ENCODE peak calls at places on chromosome 22, in eight cellular contexts. I is HCEC 1CT; G is left cardiac atrium; P is K562; L is HTR-8/SVneo; K is stimulated activated CD8-positive, alpha-beta memory T cell treated with anti-CD3 and anti-CD28 coated beads, Interleukin-2, amount 100 ng/mL, for 1 hour; Q is Calu3; D is NCI-H524. J is an unnamed sample.

GRCh38 chr22:43437871-43438475 is 26.2 kb downstream of the MPPED1 start:
- DNase-seq in I (no peak), G (no peak), P (no peak), L (no peak), K (no peak), Q (no peak), D (no peak), J (no peak)

GRCh38 chr22:39593931-39594285 is 23.4 kb downstream of the CACNA1I start:
- DNase-seq in I (no peak), G (no peak), P (no peak), L (no peak), K (no peak), Q (no peak), D (no peak), J (no peak)

GRCh38 chr22:50507421-50507990 is at the start of gene LMF2:
- DNase-seq in I (no peak), G (peak), P (no peak), L (peak), K (peak), Q (peak), D (no peak), J (no peak)

GRCh38 chr22:31474743-31475142 is 14.9 kb downstream of the EIF4ENIF1 start:
- DNase-seq in I (peak), G (no peak), P (no peak), L (no peak), K (no peak), Q (no peak), D (no peak), J (no peak)

GRCh38 chr22:21896951-21897513 is 29.6 kb upstream of the MAPK1 start:
- DNase-seq in I (no peak), G (no peak), P (no peak), L (no peak), K (no peak), Q (no peak), D (no peak), J (no peak)

GRCh38 chr22:30252411-30253204 is 6.0 kb upstream of the LIF start:
- DNase-seq in I (no peak), G (no peak), P (no peak), L (no peak), K (no peak), Q (peak), D (no peak), J (peak)

GRCh38 chr22:39731881-39732555 is 161.5 kb downstream of the CACNA1I start:
- DNase-seq in I (no peak), G (no peak), P (no peak), L (no peak), K (no peak), Q (no peak), D (peak), J (peak)

GRCh38 chr22:27480487-27480886 is 321.1 kb downstream of the MN1 start:
- DNase-seq in I (no peak), G (no peak), P (no peak), L (no peak), K (no peak), Q (peak), D (no peak), J (peak)

GRCh38 chr22:19734163-19734562 is 10.8 kb downstream of the GP1BB start:
- DNase-seq in I (no peak), G (no peak), P (no peak), L (no peak), K (no peak), Q (no peak), D (no peak), J (no peak)

GRCh38 chr22:20904008-20904979 is 12.9 kb upstream of the CRKL start:
- DNase-seq in I (peak), G (no peak), P (peak), L (peak), K (no peak), Q (peak), D (no peak), J (no peak)

GRCh38 chr22:43077121-43077877 is 11.9 kb downstream of the TTLL1 start:
- DNase-seq in I (no peak), G (no peak), P (no peak), L (no peak), K (no peak), Q (no peak), D (peak), J (no peak)

GRCh38 chr22:49913026-49913425 is 5.2 kb downstream of the ALG12 start:
- DNase-seq in I (no peak), G (no peak), P (no peak), L (no peak), K (no peak), Q (no peak), D (no peak), J (no peak)

GRCh38 chr22:44567846-44568493 is 69.9 kb upstream of the RTL6 start:
- DNase-seq in I (peak), G (peak), P (peak), L (no peak), K (peak), Q (peak), D (peak), J (peak)

GRCh38 chr22:29144786-29145160 is 60.9 kb upstream of the EMID1 start:
- DNase-seq in I (no peak), G (no peak), P (no peak), L (no peak), K (no peak), Q (no peak), D (no peak), J (no peak)

GRCh38 chr22:30664798-30665197 is 2.9 kb downstream of the DUSP18 start:
- DNase-seq in I (no peak), G (no peak), P (no peak), L (no peak), K (no peak), Q (no peak), D (no peak), J (no peak)

GRCh38 chr22:16819249-16819648 is 6.0 kb downstream of the XKR3 start:
- DNase-seq in I (no peak), G (no peak), P (no peak), L (no peak), K (no peak), Q (no peak), D (no peak), J (no peak)

GRCh38 chr22:45438364-45438763 is 24.9 kb downstream of the RIBC2 start:
- DNase-seq in I (peak), G (no peak), P (no peak), L (no peak), K (no peak), Q (no peak), D (no peak), J (no peak)

GRCh38 chr22:25622011-25622410 is 57.5 kb downstream of the GRK3 start:
- DNase-seq in I (no peak), G (no peak), P (no peak), L (peak), K (no peak), Q (no peak), D (no peak), J (no peak)

GRCh38 chr22:33562484-33562883 is 357.8 kb downstream of the LARGE1 start:
- DNase-seq in I (no peak), G (no peak), P (no peak), L (no peak), K (no peak), Q (no peak), D (no peak), J (peak)

GRCh38 chr22:46149998-46150549 is at the start of gene PPARA:
- DNase-seq in I (peak), G (peak), P (peak), L (peak), K (peak), Q (peak), D (peak), J (peak)

GRCh38 chr22:44685384-44686056 is 16.5 kb upstream of the PRR5 start:
- DNase-seq in I (peak), G (peak), P (peak), L (no peak), K (peak), Q (peak), D (no peak), J (peak)

GRCh38 chr22:47290706-47291430 is 528.4 kb downstream of the TBC1D22A start:
- DNase-seq in I (no peak), G (no peak), P (no peak), L (no peak), K (no peak), Q (no peak), D (no peak), J (no peak)

GRCh38 chr22:46934746-46935491 is 172.5 kb downstream of the TBC1D22A start:
- DNase-seq in I (peak), G (no peak), P (peak), L (peak), K (no peak), Q (peak), D (no peak), J (no peak)

GRCh38 chr22:43168416-43169309 is 17.3 kb downstream of the TSPO start:
- DNase-seq in I (no peak), G (no peak), P (no peak), L (no peak), K (no peak), Q (no peak), D (no peak), J (no peak)

GRCh38 chr22:38461414-38462081 is 6.3 kb upstream of the KDELR3 start:
- DNase-seq in I (peak), G (peak), P (peak), L (peak), K (peak), Q (peak), D (peak), J (peak)

GRCh38 chr22:19730141-19730661 is 6.9 kb downstream of the GP1BB start:
- DNase-seq in I (no peak), G (no peak), P (no peak), L (no peak), K (no peak), Q (no peak), D (no peak), J (no peak)

GRCh38 chr22:32823024-32823730 is 21.7 kb downstream of the TIMP3 start:
- DNase-seq in I (no peak), G (no peak), P (peak), L (no peak), K (no peak), Q (peak), D (peak), J (peak)

GRCh38 chr22:28943501-28943879 is 60.1 kb downstream of the ZNRF3 start:
- DNase-seq in I (no peak), G (no peak), P (no peak), L (no peak), K (no peak), Q (no peak), D (peak), J (no peak)